ENCODE peak calls at places on chromosomes 2 and 18, in four cellular contexts. F is upper lobe of right lung, M is IMR-90, X is esophagus squamous epithelium. C is an unnamed sample.

GRCh38 chr2:8405334-8405733 is 276.5 kb upstream of the ID2 start:
- DNase-seq in F (no peak), M (no peak), X (no peak), C (no peak)

GRCh38 chr18:23207994-23208393 is 72.7 kb downstream of the CABLES1 start:
- DNase-seq in F (no peak), M (no peak), X (no peak), C (no peak)

GRCh38 chr2:25176541-25177368 is 8.4 kb upstream of the POMC start:
- DNase-seq in F (no peak), M (no peak), X (no peak), C (no peak)

GRCh38 chr18:26233208-26233607 is 7.0 kb downstream of the TAF4B start:
- DNase-seq in F (no peak), M (no peak), X (no peak), C (no peak)

GRCh38 chr18:2083691-2084090 is 487.6 kb downstream of the METTL4 start:
- DNase-seq in F (no peak), M (no peak), X (no peak), C (no peak)

GRCh38 chr18:29160123-29160522 is 983.2 kb upstream of the CDH2 start:
- DNase-seq in F (no peak), M (no peak), X (no peak), C (no peak)

GRCh38 chr2:127165539-127165935 is 54.6 kb downstream of the CYP27C1 start:
- DNase-seq in F (peak), M (no peak), X (no peak), C (no peak)

GRCh38 chr2:127199223-127199622 is 20.9 kb downstream of the CYP27C1 start:
- DNase-seq in F (no peak), M (no peak), X (no peak), C (no peak)

DNA sequence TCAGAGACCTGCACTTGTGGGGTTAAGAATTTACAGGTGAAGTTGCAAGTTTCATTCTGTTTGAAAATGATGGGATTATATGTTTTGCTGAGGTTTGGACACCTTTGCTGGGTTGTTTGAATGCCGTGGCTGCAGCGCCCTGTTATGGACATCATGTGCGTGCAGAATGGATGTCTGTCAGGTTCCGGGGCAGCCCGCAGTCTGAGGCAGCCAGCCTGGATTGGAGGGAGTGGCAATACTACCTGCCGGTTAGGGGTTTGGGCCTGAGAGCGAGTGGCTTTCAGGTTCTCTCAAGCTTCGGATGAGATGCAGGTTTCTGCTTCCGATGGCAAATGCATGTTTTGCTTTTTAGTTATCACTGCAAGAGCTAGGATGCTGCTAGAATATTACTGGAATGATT is 1.1 kb downstream of the CASP8 start:
- DNase-seq in F (no peak), M (no peak), X (no peak), C (no peak)
- TF ChIP-seq CTCF in F (no peak), M (no peak), X (no peak), C (no peak)

GRCh38 chr2:230925879-230926765 is 1.1 kb upstream of the GPR55 start:
- DNase-seq in F (peak), M (no peak), X (no peak), C (peak)
- TF ChIP-seq CTCF in F (no peak), M (no peak), X (peak), C (no peak)

DNA sequence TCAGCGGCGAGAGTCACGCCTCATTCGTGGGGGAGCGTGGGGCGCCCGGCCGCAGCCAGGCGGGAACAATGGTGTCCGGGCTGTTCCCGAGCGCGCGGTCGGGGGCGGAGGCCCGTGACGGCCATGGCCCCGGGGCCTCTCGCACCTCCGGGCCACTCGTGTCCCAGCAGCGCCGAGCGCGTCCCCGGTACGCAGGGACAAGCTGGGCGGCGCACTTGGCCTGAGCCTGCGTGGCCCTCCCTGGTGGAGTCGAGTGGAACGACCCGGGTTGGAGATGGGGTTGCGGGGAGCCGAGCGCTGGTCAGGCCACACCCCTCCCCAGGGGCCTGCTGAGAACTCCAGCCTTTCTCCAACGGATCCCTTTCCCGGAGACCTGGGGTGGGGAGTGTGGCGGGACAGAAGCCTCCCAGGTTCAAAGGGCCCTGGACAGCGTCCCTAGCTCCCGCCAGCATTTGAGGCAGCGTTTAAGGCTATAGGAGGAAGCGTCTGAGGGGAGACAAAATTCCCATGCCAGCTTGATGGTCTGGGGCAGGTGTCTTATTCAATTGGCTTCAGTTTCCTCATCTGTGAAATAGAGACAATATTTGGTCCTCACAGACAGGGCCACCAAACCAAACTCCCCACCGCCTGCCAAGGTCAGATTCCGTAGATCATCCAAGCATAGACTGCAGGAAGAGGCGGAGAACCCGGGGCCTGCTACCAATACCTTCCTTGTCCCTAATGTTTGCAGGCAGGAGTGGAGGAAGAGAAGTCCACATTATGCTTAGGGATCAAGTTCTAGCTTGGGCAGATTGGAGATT is 545 bp downstream of the CNDP2 start:
- DNase-seq in F (peak), M (peak), X (no peak), C (peak)
- TF ChIP-seq CTCF in F (peak), M (no peak), X (peak), C (no peak)

GRCh38 chr2:202976809-202977208 is 37.9 kb upstream of the NBEAL1 start:
- DNase-seq in F (no peak), M (no peak), X (no peak), C (no peak)
- TF ChIP-seq CTCF in F (no peak), M (no peak), X (no peak), C (no peak)

DNA sequence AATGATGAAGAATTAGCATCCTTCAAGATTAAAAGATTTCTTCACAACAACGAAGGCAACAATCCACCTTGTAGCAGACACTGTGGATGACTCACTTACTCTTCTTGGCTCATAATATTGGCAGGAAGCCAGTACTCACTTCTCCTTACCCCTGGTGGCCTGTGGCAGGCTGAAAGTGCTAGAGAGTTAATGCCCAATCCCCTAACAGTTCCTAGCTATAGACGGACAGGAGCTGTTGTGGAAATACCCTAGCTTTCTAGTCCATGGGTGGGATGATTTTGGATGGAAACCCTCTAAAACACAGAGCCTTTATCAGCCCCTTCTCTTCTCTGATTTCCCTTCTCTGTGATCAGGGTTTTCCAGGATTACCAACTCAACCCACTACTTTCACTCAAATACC is 128.6 kb upstream of the NYAP2 start:
- DNase-seq in F (no peak), M (peak), X (no peak), C (no peak)
- TF ChIP-seq CTCF in F (no peak), M (no peak), X (peak), C (no peak)

DNA sequence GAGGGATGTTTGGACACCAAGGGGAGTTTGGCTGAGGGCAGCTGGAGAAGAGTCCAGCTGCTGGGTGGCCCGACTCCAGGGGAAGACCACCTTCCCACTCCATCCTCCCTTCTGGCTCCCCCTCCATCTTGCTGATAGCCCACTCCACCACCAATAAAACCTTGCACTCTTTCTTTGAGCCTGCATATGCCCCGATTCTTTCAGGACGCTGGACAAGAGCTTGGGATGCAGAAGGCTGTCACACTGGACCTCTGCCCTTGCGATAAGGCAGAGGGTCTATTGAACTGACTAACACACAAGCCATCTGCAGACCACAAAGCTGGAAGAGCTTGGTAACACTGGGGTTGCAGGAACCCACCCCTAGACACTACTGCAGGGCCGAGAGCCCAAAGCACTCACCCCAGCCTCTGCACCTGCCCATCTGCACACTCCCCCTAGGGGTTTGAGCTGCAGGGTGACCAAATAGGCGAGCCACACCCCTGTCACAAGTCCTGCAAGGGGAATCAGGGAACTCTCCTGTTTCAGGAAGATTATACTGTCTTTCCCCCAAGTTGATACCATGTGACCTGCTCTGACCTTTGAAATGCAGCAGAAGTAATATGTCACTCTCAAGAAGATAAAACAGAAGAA is 70.5 kb downstream of the SMAD4 start:
- DNase-seq in F (no peak), M (no peak), X (no peak), C (no peak)
- TF ChIP-seq CTCF in F (no peak), M (no peak), X (no peak), C (no peak)

DNA sequence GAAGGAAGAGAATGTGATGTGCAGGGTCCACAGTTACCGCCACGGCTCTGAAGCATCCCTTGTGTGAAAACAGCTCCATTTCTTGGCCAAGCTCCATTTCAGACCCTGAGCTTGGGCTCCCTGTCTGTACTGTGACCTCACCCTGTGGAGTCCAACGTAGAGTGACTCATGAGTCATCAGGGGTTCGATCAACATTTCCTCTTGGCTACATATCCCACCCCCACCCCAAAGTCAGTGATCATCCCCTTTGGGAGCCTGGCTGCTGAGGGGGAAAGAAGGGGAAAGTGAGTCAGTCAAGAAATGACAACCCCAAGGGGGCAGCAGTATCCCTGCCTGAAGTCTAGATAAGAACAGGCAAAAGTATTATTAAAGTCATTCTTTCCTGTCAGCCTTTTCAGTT is 62.2 kb downstream of the PAPOLG start:
- DNase-seq in F (no peak), M (peak), X (no peak), C (no peak)
- TF ChIP-seq CTCF in F (peak), M (no peak), X (no peak), C (no peak)

GRCh38 chr2:40955635-40956034 is 503.7 kb upstream of the SLC8A1 start:
- DNase-seq in F (no peak), M (no peak), X (no peak), C (no peak)
- TF ChIP-seq CTCF in F (no peak), M (no peak), X (no peak), C (no peak)